ENCODE peak calls at places on chromosomes 13 and 19, in ten cellular contexts. O, S, Q, J, B, F, A, R, N and U are unnamed samples.

GRCh38 chr19:44401108-44401786 is at the start of gene ZNF285:
- DNase-seq in O (peak), S (peak), Q (peak), J (no peak), B (peak), F (peak), A (peak), R (peak), N (no peak), U (peak)

GRCh38 chr13:38693641-38694040 is 6.8 kb downstream of the FREM2 start:
- DNase-seq in O (no peak), S (peak), Q (no peak), J (no peak), B (no peak), F (no peak), A (no peak), R (no peak), N (no peak), U (no peak)

GRCh38 chr19:39156230-39156890 is 30.8 kb downstream of the PAK4 start:
- DNase-seq in O (no peak), S (no peak), Q (no peak), J (no peak), B (no peak), F (peak), A (no peak), R (peak), N (no peak), U (no peak)

GRCh38 chr13:77338329-77338728 is 11.4 kb upstream of the MYCBP2 start:
- DNase-seq in O (no peak), S (no peak), Q (no peak), J (no peak), B (no peak), F (no peak), A (no peak), R (no peak), N (no peak), U (no peak)

GRCh38 chr13:41842029-41842428 is 118.9 kb downstream of the VWA8 start:
- DNase-seq in O (no peak), S (no peak), Q (no peak), J (no peak), B (no peak), F (no peak), A (no peak), R (no peak), N (no peak), U (no peak)

GRCh38 chr13:31878495-31878894 is 139.2 kb downstream of the RXFP2 start:
- DNase-seq in O (no peak), S (no peak), Q (no peak), J (no peak), B (no peak), F (no peak), A (no peak), R (no peak), N (no peak), U (no peak)

GRCh38 chr19:40229484-40229883 is 3.0 kb upstream of the CCNP start:
- DNase-seq in O (no peak), S (no peak), Q (no peak), J (no peak), B (no peak), F (peak), A (no peak), R (peak), N (no peak), U (no peak)

GRCh38 chr13:110382229-110382628 is 75.1 kb downstream of the COL4A2 start:
- DNase-seq in O (no peak), S (no peak), Q (no peak), J (no peak), B (no peak), F (peak), A (no peak), R (peak), N (no peak), U (no peak)

GRCh38 chr13:46295531-46296464 is 84.1 kb downstream of the LRRC63 start:
- DNase-seq in O (no peak), S (peak), Q (no peak), J (no peak), B (no peak), F (peak), A (no peak), R (peak), N (no peak), U (no peak)

GRCh38 chr13:47087841-47088240 is 191.0 kb upstream of the HTR2A start:
- DNase-seq in O (no peak), S (no peak), Q (no peak), J (no peak), B (no peak), F (peak), A (no peak), R (no peak), N (no peak), U (no peak)

GRCh38 chr13:48892311-48892710 is 83.4 kb upstream of the FNDC3A start:
- DNase-seq in O (no peak), S (peak), Q (no peak), J (no peak), B (no peak), F (peak), A (no peak), R (peak), N (no peak), U (no peak)

GRCh38 chr19:50341091-50341564 is 12.0 kb upstream of the KCNC3 start:
- DNase-seq in O (no peak), S (no peak), Q (no peak), J (no peak), B (no peak), F (no peak), A (no peak), R (no peak), N (no peak), U (no peak)

GRCh38 chr19:45348367-45349125 is 8.0 kb downstream of the KLC3 start:
- DNase-seq in O (no peak), S (no peak), Q (no peak), J (no peak), B (no peak), F (no peak), A (no peak), R (no peak), N (no peak), U (no peak)

GRCh38 chr13:48012668-48013067 is 11.6 kb upstream of the SUCLA2 start:
- DNase-seq in O (no peak), S (no peak), Q (no peak), J (no peak), B (no peak), F (no peak), A (no peak), R (no peak), N (no peak), U (no peak)